ENCODE peak calls at places on chromosomes 6 and 20, in seven cellular contexts. K, S, A, L, G, Y and I are unnamed samples.

GRCh38 chr6:137697267-137697938 is 169.7 kb upstream of the TNFAIP3 start:
- DNase-seq in Y (peak; percentile 82), G (no peak), L (peak; percentile 46), S (no peak), A (peak; percentile 96), K (peak; percentile 15), I (peak; percentile 79)

GRCh38 chr20:62899633-62900051 is 26.7 kb downstream of the DIDO1 start:
- DNase-seq in S (no peak), G (no peak), Y (peak; percentile 26), A (no peak), L (no peak), K (no peak), I (no peak)

GRCh38 chr6:139017227-139017626 is 11.3 kb upstream of the ABRACL start:
- DNase-seq in S (no peak), L (no peak), K (no peak), A (peak; percentile 88), G (no peak), Y (peak; percentile 20), I (no peak)

GRCh38 chr6:16432075-16433032 is 194.0 kb downstream of the GMPR start:
- DNase-seq in L (no peak), G (no peak), S (peak; percentile 65), K (no peak), A (no peak), Y (peak; percentile 82), I (no peak)

GRCh38 chr6:14322841-14323240 is 205.3 kb downstream of the CD83 start:
- DNase-seq in G (no peak), Y (no peak), S (no peak), A (no peak), L (no peak), K (no peak), I (no peak)

GRCh38 chr6:165002866-165003265 is 306.5 kb downstream of the C6orf118 start:
- DNase-seq in L (no peak), K (no peak), A (no peak), S (no peak), G (no peak), Y (no peak), I (no peak)

GRCh38 chr20:4065405-4065841 is 50.1 kb upstream of the RNF24 start:
- DNase-seq in S (no peak), Y (peak; percentile 95), L (no peak), K (no peak), A (peak; percentile 33), G (no peak), I (peak; percentile 86)

GRCh38 chr6:162409986-162410715 is 317.4 kb downstream of the PRKN start:
- DNase-seq in S (no peak), G (no peak), Y (no peak), L (no peak), A (no peak), K (no peak), I (no peak)

GRCh38 chr6:22363966-22364296 is 67.1 kb upstream of the PRL start:
- DNase-seq in L (no peak), K (no peak), G (no peak), A (no peak), Y (no peak), S (no peak), I (no peak)

GRCh38 chr6:133130863-133131262 is 110.3 kb upstream of the EYA4 start:
- DNase-seq in A (peak; percentile 96), L (no peak), G (no peak), Y (peak; percentile 52), S (no peak), K (peak; percentile 53), I (no peak)

GRCh38 chr6:97850458-97851218 is 567.6 kb upstream of the MMS22L start:
- DNase-seq in G (no peak), L (no peak), Y (peak; percentile 3), K (no peak), A (no peak), S (no peak), I (no peak)

GRCh38 chr6:80771941-80772340 is 665.5 kb downstream of the BCKDHB start:
- DNase-seq in L (no peak), G (no peak), K (peak; percentile 15), Y (peak; percentile 48), A (peak; percentile 16), S (no peak), I (peak; percentile 48)

GRCh38 chr6:113855500-113856010 is 1.6 kb upstream of the MARCKS start:
- DNase-seq in K (peak; percentile 19), Y (peak; percentile 54), S (peak; percentile 65), L (no peak), A (peak; percentile 43), G (peak; percentile 62), I (peak; percentile 67)

GRCh38 chr6:51626391-51626790 is 461.0 kb downstream of the PKHD1 start:
- DNase-seq in G (no peak), Y (no peak), S (no peak), L (no peak), K (no peak), A (no peak), I (no peak)

GRCh38 chr6:108492131-108492766 is 68.5 kb upstream of the FOXO3 start:
- DNase-seq in G (no peak), L (no peak), A (peak; percentile 73), S (no peak), Y (peak; percentile 67), K (peak; percentile 33), I (peak; percentile 57)

GRCh38 chr6:78749326-78749725 is 118.0 kb upstream of the IRAK1BP1 start:
- DNase-seq in Y (no peak), G (no peak), A (no peak), L (no peak), K (peak; percentile 3), S (no peak), I (no peak)

GRCh38 chr20:44222969-44223368 is 12.4 kb upstream of the OSER1 start:
- DNase-seq in S (no peak), G (no peak), K (no peak), A (no peak), L (no peak), Y (no peak), I (no peak)

GRCh38 chr6:158595223-158595622 is 35.3 kb downstream of the TMEM181 start:
- DNase-seq in S (no peak), A (no peak), G (no peak), Y (no peak), K (no peak), L (no peak), I (peak; percentile 17)

GRCh38 chr6:167350731-167351655 is 26.1 kb downstream of the TTLL2 start:
- DNase-seq in G (peak; percentile 91), S (peak; percentile 79), A (peak; percentile 34), Y (peak; percentile 65), L (peak; percentile 95), K (peak; percentile 27), I (peak; percentile 71)

GRCh38 chr6:124994648-124995047 is 32.4 kb downstream of the RNF217 start:
- DNase-seq in Y (no peak), L (no peak), A (no peak), K (no peak), S (no peak), G (no peak), I (no peak)

GRCh38 chr6:101403566-101403965 is 10.1 kb downstream of the GRIK2 start:
- DNase-seq in Y (no peak), S (no peak), K (no peak), G (no peak), L (no peak), A (no peak), I (no peak)

GRCh38 chr6:7254980-7255825 is 57.8 kb downstream of the SSR1 start:
- DNase-seq in Y (no peak), L (no peak), S (peak; percentile 10), K (no peak), A (no peak), G (no peak), I (no peak)

GRCh38 chr6:5766260-5766659 is 240.5 kb downstream of the NRN1 start:
- DNase-seq in Y (no peak), G (no peak), A (no peak), L (no peak), S (no peak), K (no peak), I (peak; percentile 10)

GRCh38 chr6:84766118-84766683 is 1.8 kb upstream of the TBX18 start:
- DNase-seq in G (no peak), K (no peak), Y (peak; percentile 76), S (no peak), L (no peak), A (no peak), I (peak; percentile 6)

GRCh38 chr6:158654960-158655485 is 5.2 kb downstream of the SYTL3 start:
- DNase-seq in Y (peak; percentile 83), A (no peak), K (no peak), L (peak; percentile 24), G (no peak), S (no peak), I (peak; percentile 87)

GRCh38 chr20:58668901-58669286 is 17.8 kb downstream of the STX16 start:
- DNase-seq in S (no peak), G (no peak), L (no peak), Y (no peak), K (no peak), A (no peak), I (no peak)

GRCh38 chr20:58593880-58594473 is 57.1 kb upstream of the STX16 start:
- DNase-seq in A (no peak), L (no peak), G (no peak), K (no peak), Y (no peak), S (no peak), I (no peak)